ENCODE peak calls at places on chromosomes 7 and 10, in seven cellular contexts. One of them, this sample, is unnamed.

GRCh38 chr7:46490406-46490805 is 569.3 kb upstream of the IGFBP3 start:
- DNase-seq in GM23248: no peak
- DNase-seq in Karpas-422: no peak
- DNase-seq in neuronal stem cell: no peak
- DNase-seq in keratinocyte: no peak
- DNase-seq in HepG2: no peak
- DNase-seq in IMR-90: no peak
- DNase-seq in this sample: no peak

GRCh38 chr10:103693070-103693811 is 162.1 kb downstream of the SH3PXD2A start:
- DNase-seq in HepG2: no peak
- DNase-seq in Karpas-422: peak; percentile 57
- DNase-seq in keratinocyte: no peak
- DNase-seq in GM23248: peak; percentile 77
- DNase-seq in neuronal stem cell: no peak
- DNase-seq in IMR-90: no peak
- DNase-seq in this sample: no peak

GRCh38 chr10:6195376-6195775 is 7.4 kb upstream of the PFKFB3 start:
- DNase-seq in IMR-90: peak; percentile 75
- DNase-seq in keratinocyte: no peak
- DNase-seq in Karpas-422: no peak
- DNase-seq in GM23248: peak; percentile 80
- DNase-seq in neuronal stem cell: no peak
- DNase-seq in HepG2: no peak
- DNase-seq in this sample: no peak

GRCh38 chr7:6558837-6559236 is 7.6 kb upstream of the GRID2IP start:
- DNase-seq in GM23248: peak; percentile 84
- DNase-seq in IMR-90: peak; percentile 21
- DNase-seq in neuronal stem cell: no peak
- DNase-seq in keratinocyte: no peak
- DNase-seq in Karpas-422: peak; percentile 56
- DNase-seq in HepG2: peak; percentile 73
- DNase-seq in this sample: peak; percentile 30

GRCh38 chr7:88490911-88491310 is 184.2 kb upstream of the STEAP4 start:
- DNase-seq in keratinocyte: no peak
- DNase-seq in Karpas-422: no peak
- DNase-seq in IMR-90: no peak
- DNase-seq in GM23248: no peak
- DNase-seq in HepG2: no peak
- DNase-seq in neuronal stem cell: no peak
- DNase-seq in this sample: no peak

GRCh38 chr10:30114871-30115270 is 55.5 kb upstream of the JCAD start:
- DNase-seq in keratinocyte: no peak
- DNase-seq in Karpas-422: no peak
- DNase-seq in IMR-90: peak; percentile 26
- DNase-seq in HepG2: no peak
- DNase-seq in GM23248: peak; percentile 26
- DNase-seq in neuronal stem cell: no peak
- DNase-seq in this sample: no peak

GRCh38 chr7:6416516-6417145 is 31.1 kb downstream of the DAGLB start:
- DNase-seq in Karpas-422: no peak
- DNase-seq in HepG2: peak; percentile 9
- DNase-seq in keratinocyte: no peak
- DNase-seq in IMR-90: peak; percentile 50
- DNase-seq in GM23248: no peak
- DNase-seq in neuronal stem cell: no peak
- DNase-seq in this sample: no peak

GRCh38 chr7:34066968-34067367 is 161.6 kb downstream of the BMPER start:
- DNase-seq in GM23248: no peak
- DNase-seq in neuronal stem cell: no peak
- DNase-seq in IMR-90: no peak
- DNase-seq in Karpas-422: peak; percentile 45
- DNase-seq in HepG2: no peak
- DNase-seq in keratinocyte: no peak
- DNase-seq in this sample: no peak

GRCh38 chr10:97549587-97550322 is 22.8 kb upstream of the ANKRD2 start:
- DNase-seq in GM23248: peak; percentile 34
- DNase-seq in IMR-90: no peak
- DNase-seq in Karpas-422: no peak
- DNase-seq in keratinocyte: no peak
- DNase-seq in neuronal stem cell: no peak
- DNase-seq in HepG2: peak; percentile 29
- DNase-seq in this sample: no peak

GRCh38 chr7:148871551-148871950 is 12.5 kb downstream of the EZH2 start:
- DNase-seq in HepG2: no peak
- DNase-seq in keratinocyte: no peak
- DNase-seq in neuronal stem cell: no peak
- DNase-seq in GM23248: no peak
- DNase-seq in IMR-90: no peak
- DNase-seq in Karpas-422: no peak
- DNase-seq in this sample: no peak

GRCh38 chr10:48451969-48452878 is 145.7 kb downstream of the MAPK8 start:
- DNase-seq in neuronal stem cell: no peak
- DNase-seq in keratinocyte: no peak
- DNase-seq in IMR-90: no peak
- DNase-seq in Karpas-422: no peak
- DNase-seq in GM23248: no peak
- DNase-seq in HepG2: peak; percentile 21
- DNase-seq in this sample: peak; percentile 1

GRCh38 chr7:20474244-20474643 is 141.2 kb upstream of the ABCB5 start:
- DNase-seq in HepG2: no peak
- DNase-seq in GM23248: no peak
- DNase-seq in keratinocyte: no peak
- DNase-seq in IMR-90: no peak
- DNase-seq in neuronal stem cell: no peak
- DNase-seq in Karpas-422: no peak
- DNase-seq in this sample: no peak

GRCh38 chr7:9488555-9488954 is 1055.1 kb downstream of the NXPH1 start:
- DNase-seq in GM23248: peak; percentile 54
- DNase-seq in Karpas-422: no peak
- DNase-seq in neuronal stem cell: no peak
- DNase-seq in keratinocyte: no peak
- DNase-seq in IMR-90: peak; percentile 19
- DNase-seq in HepG2: no peak
- DNase-seq in this sample: no peak

GRCh38 chr10:131975003-131975402 is 6.7 kb downstream of the BNIP3 start:
- DNase-seq in HepG2: no peak
- DNase-seq in neuronal stem cell: no peak
- DNase-seq in Karpas-422: no peak
- DNase-seq in IMR-90: peak; percentile 48
- DNase-seq in keratinocyte: no peak
- DNase-seq in GM23248: no peak
- DNase-seq in this sample: no peak

GRCh38 chr10:127971101-127971946 is 64.4 kb downstream of the PTPRE start:
- DNase-seq in GM23248: no peak
- DNase-seq in keratinocyte: no peak
- DNase-seq in HepG2: no peak
- DNase-seq in Karpas-422: no peak
- DNase-seq in IMR-90: no peak
- DNase-seq in neuronal stem cell: no peak
- DNase-seq in this sample: no peak

GRCh38 chr10:119235381-119235780 is 28.0 kb downstream of the GRK5 start:
- DNase-seq in neuronal stem cell: no peak
- DNase-seq in HepG2: no peak
- DNase-seq in IMR-90: peak; percentile 44
- DNase-seq in keratinocyte: no peak
- DNase-seq in GM23248: peak; percentile 19
- DNase-seq in Karpas-422: no peak
- DNase-seq in this sample: no peak

GRCh38 chr7:31003721-31004120 is 40.0 kb downstream of the GHRHR start:
- DNase-seq in GM23248: no peak
- DNase-seq in keratinocyte: no peak
- DNase-seq in Karpas-422: no peak
- DNase-seq in neuronal stem cell: no peak
- DNase-seq in IMR-90: no peak
- DNase-seq in HepG2: no peak
- DNase-seq in this sample: no peak

GRCh38 chr7:83271212-83272099 is 108.8 kb upstream of the PCLO start:
- DNase-seq in Karpas-422: no peak
- DNase-seq in IMR-90: peak; percentile 19
- DNase-seq in keratinocyte: no peak
- DNase-seq in GM23248: peak; percentile 55
- DNase-seq in neuronal stem cell: peak; percentile 24
- DNase-seq in HepG2: peak; percentile 1
- DNase-seq in this sample: no peak

GRCh38 chr7:115125312-115125711 is 203.4 kb downstream of the MDFIC start:
- DNase-seq in neuronal stem cell: no peak
- DNase-seq in Karpas-422: no peak
- DNase-seq in GM23248: no peak
- DNase-seq in HepG2: no peak
- DNase-seq in keratinocyte: no peak
- DNase-seq in IMR-90: no peak
- DNase-seq in this sample: no peak

GRCh38 chr7:128201067-128201689 is 39.9 kb upstream of the LEP start:
- DNase-seq in GM23248: no peak
- DNase-seq in IMR-90: no peak
- DNase-seq in keratinocyte: no peak
- DNase-seq in HepG2: no peak
- DNase-seq in neuronal stem cell: peak; percentile 63
- DNase-seq in Karpas-422: no peak
- DNase-seq in this sample: no peak

GRCh38 chr7:144824360-144824759 is 11.5 kb downstream of the TPK1 start:
- DNase-seq in HepG2: no peak
- DNase-seq in GM23248: peak; percentile 89
- DNase-seq in Karpas-422: no peak
- DNase-seq in neuronal stem cell: no peak
- DNase-seq in keratinocyte: peak; percentile 17
- DNase-seq in IMR-90: peak; percentile 36
- DNase-seq in this sample: no peak

DNA sequence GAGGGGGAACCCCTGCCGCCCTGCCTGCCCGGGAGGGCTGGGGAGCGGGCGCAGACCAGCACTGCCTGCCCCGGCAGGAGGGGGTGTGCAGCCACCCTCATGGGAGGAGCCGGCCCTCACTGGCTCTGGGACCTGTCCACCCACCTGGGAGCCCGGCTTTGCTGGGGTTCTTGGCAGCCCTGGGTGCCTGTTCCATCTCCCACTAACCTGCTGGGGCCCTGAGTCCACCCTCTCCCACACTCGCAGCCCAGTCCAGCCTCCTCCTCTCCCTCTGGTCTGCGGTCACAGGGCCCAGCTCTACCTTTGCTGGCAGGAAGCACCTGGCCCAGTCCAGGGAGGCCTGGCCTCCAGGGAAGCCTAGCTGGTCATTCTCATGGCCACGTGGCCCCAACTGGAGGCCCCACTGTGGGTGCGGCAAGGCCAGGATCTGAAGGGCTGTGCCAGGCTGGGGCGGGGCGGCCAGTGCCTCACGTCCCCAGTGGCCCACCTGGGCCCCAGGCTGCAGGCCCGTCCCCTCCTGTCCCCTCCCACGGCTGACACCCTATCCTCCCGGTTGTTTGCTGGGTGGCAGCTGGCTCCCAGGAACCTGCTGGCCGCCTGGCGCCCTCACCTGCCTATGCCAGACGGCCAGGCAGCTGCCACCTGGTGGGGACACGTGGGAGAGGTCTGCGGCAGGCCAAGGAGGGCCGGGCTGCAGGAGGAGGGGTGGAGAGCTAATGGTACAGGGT is at the start of gene TMEM184A:
- DNase-seq in GM23248: no peak
- DNase-seq in keratinocyte: no peak
- DNase-seq in IMR-90: no peak
- DNase-seq in Karpas-422: peak; percentile 77
- DNase-seq in neuronal stem cell: no peak
- DNase-seq in HepG2: peak; percentile 89
- DNase-seq in this sample: peak; percentile 37
- H3K4me3 ChIP-seq in GM23248: no peak within 1 kb of the TSS
- H3K4me3 ChIP-seq in keratinocyte: no peak within 1 kb of the TSS
- H3K4me3 ChIP-seq in IMR-90: no peak within 1 kb of the TSS
- H3K4me3 ChIP-seq in Karpas-422: no peak within 1 kb of the TSS
- H3K4me3 ChIP-seq in neuronal stem cell: no peak within 1 kb of the TSS
- H3K4me3 ChIP-seq in HepG2: peak within 1 kb of the TSS; percentile 35
- H3K4me3 ChIP-seq in this sample: no peak within 1 kb of the TSS

DNA sequence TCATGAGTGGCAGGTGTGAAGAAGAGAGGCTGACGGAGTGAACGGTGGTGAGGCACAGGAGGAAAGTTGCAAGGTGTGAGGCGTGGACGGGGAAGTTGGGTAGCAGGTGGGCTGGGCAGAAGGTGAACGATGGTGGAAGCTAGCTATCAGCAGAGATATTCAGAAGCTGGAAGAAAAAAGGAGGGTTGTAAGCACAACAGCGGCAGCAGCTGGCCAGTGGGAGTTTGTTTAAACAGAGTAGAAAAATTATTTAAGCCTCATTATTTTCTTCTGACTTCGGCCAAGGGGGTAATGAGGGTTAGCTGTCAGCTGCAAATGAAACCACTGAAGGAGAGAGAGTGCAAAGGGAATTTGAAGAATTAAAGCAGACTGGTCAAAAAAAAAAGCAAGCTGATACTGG is 62.1 kb upstream of the PRKAR2B start:
- DNase-seq in GM23248: no peak
- DNase-seq in keratinocyte: no peak
- DNase-seq in HepG2: no peak
- DNase-seq in Karpas-422: no peak
- DNase-seq in IMR-90: peak; percentile 7
- DNase-seq in neuronal stem cell: no peak
- DNase-seq in this sample: no peak
- H2AFZ ChIP-seq in GM23248: no peak overlapping the region
- H2AFZ ChIP-seq in keratinocyte: no peak overlapping the region
- H2AFZ ChIP-seq in HepG2: no peak overlapping the region
- H2AFZ ChIP-seq in Karpas-422: no peak overlapping the region
- H2AFZ ChIP-seq in IMR-90: peak overlapping the region; percentile 46
- H2AFZ ChIP-seq in neuronal stem cell: no peak overlapping the region
- H2AFZ ChIP-seq in this sample: no peak overlapping the region

GRCh38 chr10:13706175-13706574 is 119.4 kb downstream of the PRPF18 start:
- DNase-seq in HepG2: no peak
- DNase-seq in keratinocyte: no peak
- DNase-seq in Karpas-422: no peak
- DNase-seq in IMR-90: no peak
- DNase-seq in GM23248: no peak
- DNase-seq in neuronal stem cell: no peak
- DNase-seq in this sample: no peak

GRCh38 chr10:13709931-13710690 is 123.3 kb downstream of the PRPF18 start:
- DNase-seq in neuronal stem cell: no peak
- DNase-seq in Karpas-422: no peak
- DNase-seq in IMR-90: no peak
- DNase-seq in keratinocyte: no peak
- DNase-seq in GM23248: peak; percentile 15
- DNase-seq in HepG2: no peak
- DNase-seq in this sample: no peak

GRCh38 chr10:13707156-13707881 is 120.6 kb downstream of the PRPF18 start:
- DNase-seq in neuronal stem cell: peak; percentile 72
- DNase-seq in IMR-90: peak; percentile 95
- DNase-seq in HepG2: peak; percentile 11
- DNase-seq in GM23248: peak; percentile 80
- DNase-seq in keratinocyte: no peak
- DNase-seq in Karpas-422: no peak
- DNase-seq in this sample: peak; percentile 65

GRCh38 chr10:13706604-13707003 is 119.8 kb downstream of the PRPF18 start:
- DNase-seq in HepG2: no peak
- DNase-seq in keratinocyte: no peak
- DNase-seq in GM23248: no peak
- DNase-seq in IMR-90: no peak
- DNase-seq in Karpas-422: no peak
- DNase-seq in neuronal stem cell: no peak
- DNase-seq in this sample: peak; percentile 41

GRCh38 chr10:13708256-13708990 is 121.7 kb downstream of the PRPF18 start:
- DNase-seq in GM23248: no peak
- DNase-seq in HepG2: no peak
- DNase-seq in IMR-90: no peak
- DNase-seq in neuronal stem cell: no peak
- DNase-seq in keratinocyte: no peak
- DNase-seq in Karpas-422: no peak
- DNase-seq in this sample: no peak
- H3K9ac ChIP-seq in GM23248: no peak overlapping the region
- H3K9ac ChIP-seq in HepG2: no peak overlapping the region
- H3K9ac ChIP-seq in IMR-90: peak overlapping the region; percentile 83
- H3K9ac ChIP-seq in neuronal stem cell: no peak overlapping the region
- H3K9ac ChIP-seq in keratinocyte: peak overlapping the region; percentile 13
- H3K9ac ChIP-seq in Karpas-422: no peak overlapping the region
- H3K9ac ChIP-seq in this sample: peak overlapping the region; percentile 61

GRCh38 chr10:80153460-80153859 is 20.9 kb downstream of the PLAC9 start:
- DNase-seq in keratinocyte: no peak
- DNase-seq in GM23248: no peak
- DNase-seq in IMR-90: no peak
- DNase-seq in HepG2: no peak
- DNase-seq in neuronal stem cell: no peak
- DNase-seq in Karpas-422: no peak
- DNase-seq in this sample: no peak
- H3K4me3 ChIP-seq in keratinocyte: no peak overlapping the region
- H3K4me3 ChIP-seq in GM23248: no peak overlapping the region
- H3K4me3 ChIP-seq in IMR-90: no peak overlapping the region
- H3K4me3 ChIP-seq in HepG2: no peak overlapping the region
- H3K4me3 ChIP-seq in neuronal stem cell: no peak overlapping the region
- H3K4me3 ChIP-seq in Karpas-422: no peak overlapping the region
- H3K4me3 ChIP-seq in this sample: no peak overlapping the region